ENCODE peak calls at places on chromosome 10, in seven cellular contexts. T is LNCaP clone FGC; J is PC-9; A is T-helper 1 cell; F is SK-N-DZ; K is stimulated activated CD4-positive, alpha-beta T cell treated with anti-CD3 and anti-CD28 coated beads, Interleukin-2, amount 100 ng/mL, for 48 hours; H is H9. M is an unnamed sample.

GRCh38 chr10:27983144-27983543 is 15.7 kb downstream of the ODAD2 start:
- DNase-seq in F (no peak), H (no peak), K (no peak), A (no peak), J (no peak), T (no peak), M (no peak)

GRCh38 chr10:56319386-56319785 is 41.7 kb downstream of the ZWINT start:
- DNase-seq in F (no peak), H (no peak), T (no peak), K (no peak), J (no peak), A (no peak), M (no peak)

GRCh38 chr10:70551971-70552422 is 50.5 kb downstream of the PRF1 start:
- DNase-seq in T (no peak), J (no peak), A (no peak), H (no peak), F (no peak), K (no peak), M (no peak)

GRCh38 chr10:99346247-99346646 is 17.1 kb downstream of the CNNM1 start:
- DNase-seq in T (no peak), A (no peak), K (no peak), H (no peak), J (no peak), F (no peak), M (peak)

GRCh38 chr10:105159268-105159667 is 518.2 kb downstream of the SORCS3 start:
- DNase-seq in T (no peak), F (no peak), J (no peak), H (no peak), A (no peak), K (no peak), M (no peak)

GRCh38 chr10:49598986-49599385 is 11.1 kb upstream of the SLC18A3 start:
- DNase-seq in H (no peak), J (no peak), F (no peak), A (no peak), T (no peak), K (no peak), M (no peak)

GRCh38 chr10:76025124-76025477 is 593.7 kb downstream of the LRMDA start:
- DNase-seq in T (no peak), K (no peak), F (no peak), A (no peak), H (no peak), J (no peak), M (no peak)

GRCh38 chr10:132129431-132129830 is 57.3 kb upstream of the DPYSL4 start:
- DNase-seq in H (peak), T (no peak), F (peak), A (no peak), J (no peak), K (no peak), M (no peak)

GRCh38 chr10:96873086-96873485 is 41.0 kb downstream of the LCOR start:
- DNase-seq in T (no peak), F (no peak), A (no peak), J (no peak), K (no peak), H (no peak), M (no peak)

GRCh38 chr10:14056545-14057332 is 274.0 kb downstream of the FRMD4A start:
- DNase-seq in J (no peak), K (no peak), H (peak), T (no peak), A (no peak), F (no peak), M (peak)

GRCh38 chr10:21534611-21535493 is 820 bp downstream of the MLLT10 start:
- DNase-seq in F (peak), K (no peak), J (peak), T (no peak), H (peak), A (peak), M (peak)

M was measured in T1000.